ENCODE peak calls at places on chromosomes 11 and 22, in nine cellular contexts. H is esophagus squamous epithelium, B is ovary, A is body of pancreas, P is Peyer's patch, Q is K562, K is H1, W is lower leg skin, F is breast epithelium. X is an unnamed sample.

GRCh38 chr11:76781046-76781801 is 1.9 kb upstream of the TSKU start:
- DNase-seq in P (peak), W (no peak), F (no peak), K (no peak), B (no peak), H (no peak), Q (no peak), A (no peak), X (no peak)

GRCh38 chr11:2377511-2378443 is 667 bp downstream of the CD81 start:
- DNase-seq in Q (peak), H (no peak), A (peak), K (no peak), W (peak), B (peak), P (peak), F (no peak), X (peak)

GRCh38 chr22:27476729-27477128 is 324.8 kb downstream of the MN1 start:
- DNase-seq in P (no peak), F (peak), K (no peak), A (no peak), B (no peak), H (no peak), Q (no peak), W (no peak), X (peak)

GRCh38 chr22:32444068-32444467 is 20.2 kb downstream of the BPIFC start:
- DNase-seq in Q (peak), B (no peak), F (no peak), P (peak), K (no peak), W (no peak), A (no peak), H (no peak), X (peak)

GRCh38 chr11:10181811-10182210 is 112.2 kb downstream of the SBF2 start:
- DNase-seq in A (no peak), Q (no peak), P (no peak), K (no peak), H (no peak), F (no peak), W (no peak), B (no peak), X (no peak)

GRCh38 chr11:134533511-134533910 is 121.5 kb upstream of the B3GAT1 start:
- DNase-seq in P (no peak), W (no peak), H (no peak), Q (no peak), K (no peak), B (no peak), F (no peak), A (no peak), X (no peak)

GRCh38 chr11:69479591-69480271 is 1.7 kb upstream of the LINC01488 start:
- DNase-seq in P (peak), K (no peak), Q (no peak), F (peak), W (peak), H (no peak), A (no peak), B (no peak), X (no peak)

GRCh38 chr22:49088801-49089791 is 738.6 kb downstream of the BRD1 start:
- DNase-seq in P (no peak), B (no peak), Q (no peak), W (no peak), H (no peak), K (no peak), F (no peak), A (no peak), X (no peak)

GRCh38 chr11:32615422-32615821 is 31.8 kb downstream of the EIF3M start:
- DNase-seq in Q (no peak), H (no peak), F (no peak), A (no peak), K (no peak), P (no peak), B (no peak), W (no peak), X (no peak)

GRCh38 chr11:66283461-66284105 is 5.4 kb downstream of the YIF1A start:
- DNase-seq in B (no peak), A (no peak), F (no peak), H (no peak), W (no peak), P (no peak), Q (no peak), K (no peak), X (no peak)

GRCh38 chr11:72139500-72139899 is 4.0 kb downstream of the FOLR3 start:
- DNase-seq in F (no peak), Q (no peak), W (no peak), P (no peak), H (no peak), B (no peak), K (no peak), A (no peak), X (no peak)

GRCh38 chr11:128695539-128696221 is 1.8 kb downstream of the FLI1 start:
- DNase-seq in B (no peak), F (no peak), K (no peak), A (no peak), H (no peak), P (no peak), Q (no peak), W (peak), X (no peak)

GRCh38 chr11:3123316-3123715 is 41.8 kb downstream of the OSBPL5 start:
- DNase-seq in P (peak), K (no peak), Q (no peak), F (peak), H (no peak), W (peak), B (peak), A (no peak), X (no peak)

GRCh38 chr11:7098235-7098832 is 9.5 kb downstream of the RBMXL2 start:
- DNase-seq in F (no peak), H (no peak), A (no peak), B (no peak), P (no peak), Q (peak), K (no peak), W (no peak), X (peak)

GRCh38 chr11:73059915-73060314 is 82.2 kb downstream of the FCHSD2 start:
- DNase-seq in P (no peak), H (no peak), A (no peak), F (no peak), K (no peak), W (no peak), B (no peak), Q (no peak), X (no peak)

GRCh38 chr22:17961443-17961729 is 63.0 kb downstream of the MICAL3 start:
- DNase-seq in H (no peak), Q (no peak), P (no peak), F (no peak), B (no peak), K (no peak), W (no peak), A (no peak), X (no peak)

GRCh38 chr11:134678744-134679143 is 266.7 kb upstream of the B3GAT1 start:
- DNase-seq in A (no peak), H (no peak), B (no peak), P (no peak), K (no peak), Q (no peak), W (peak), F (no peak), X (no peak)

GRCh38 chr11:35166369-35167360 is 27.7 kb downstream of the CD44 start:
- DNase-seq in K (no peak), P (no peak), W (peak), H (no peak), Q (no peak), B (no peak), F (no peak), A (no peak), X (peak)

GRCh38 chr11:18692941-18693760 is 5.4 kb upstream of the TMEM86A start:
- DNase-seq in B (no peak), Q (peak), W (no peak), A (no peak), H (no peak), K (no peak), P (no peak), F (peak), X (no peak)

GRCh38 chr11:1631066-1631568 is 1.5 kb downstream of the KRTAP5-5 start:
- DNase-seq in P (no peak), A (no peak), Q (no peak), K (no peak), W (no peak), F (no peak), H (no peak), B (no peak), X (no peak)

GRCh38 chr22:40027191-40028097 is 32.7 kb downstream of the FAM83F start:
- DNase-seq in Q (no peak), P (peak), B (no peak), W (no peak), A (no peak), K (no peak), F (no peak), H (no peak), X (no peak)

GRCh38 chr11:106482920-106483761 is 405.7 kb downstream of the AASDHPPT start:
- DNase-seq in A (no peak), F (no peak), H (no peak), B (no peak), W (no peak), Q (no peak), K (no peak), P (no peak), X (no peak)

GRCh38 chr22:38953577-38954413 is 3.6 kb upstream of the APOBEC3A start:
- DNase-seq in Q (no peak), H (no peak), W (no peak), P (peak), B (no peak), A (no peak), F (no peak), K (no peak), X (no peak)

GRCh38 chr11:125514336-125515101 is 18.5 kb upstream of the FEZ1 start:
- DNase-seq in B (no peak), H (no peak), P (no peak), K (no peak), Q (no peak), A (no peak), F (no peak), W (no peak), X (no peak)

GRCh38 chr11:59283825-59284772 is 71.4 kb upstream of the MPEG1 start:
- DNase-seq in A (peak), B (no peak), P (no peak), H (no peak), F (no peak), K (no peak), Q (peak), W (peak), X (no peak)

GRCh38 chr22:40588726-40589125 is 47.8 kb downstream of the MRTFA start:
- DNase-seq in B (no peak), K (no peak), F (no peak), Q (no peak), A (no peak), W (no peak), H (no peak), P (no peak), X (no peak)

DNA sequence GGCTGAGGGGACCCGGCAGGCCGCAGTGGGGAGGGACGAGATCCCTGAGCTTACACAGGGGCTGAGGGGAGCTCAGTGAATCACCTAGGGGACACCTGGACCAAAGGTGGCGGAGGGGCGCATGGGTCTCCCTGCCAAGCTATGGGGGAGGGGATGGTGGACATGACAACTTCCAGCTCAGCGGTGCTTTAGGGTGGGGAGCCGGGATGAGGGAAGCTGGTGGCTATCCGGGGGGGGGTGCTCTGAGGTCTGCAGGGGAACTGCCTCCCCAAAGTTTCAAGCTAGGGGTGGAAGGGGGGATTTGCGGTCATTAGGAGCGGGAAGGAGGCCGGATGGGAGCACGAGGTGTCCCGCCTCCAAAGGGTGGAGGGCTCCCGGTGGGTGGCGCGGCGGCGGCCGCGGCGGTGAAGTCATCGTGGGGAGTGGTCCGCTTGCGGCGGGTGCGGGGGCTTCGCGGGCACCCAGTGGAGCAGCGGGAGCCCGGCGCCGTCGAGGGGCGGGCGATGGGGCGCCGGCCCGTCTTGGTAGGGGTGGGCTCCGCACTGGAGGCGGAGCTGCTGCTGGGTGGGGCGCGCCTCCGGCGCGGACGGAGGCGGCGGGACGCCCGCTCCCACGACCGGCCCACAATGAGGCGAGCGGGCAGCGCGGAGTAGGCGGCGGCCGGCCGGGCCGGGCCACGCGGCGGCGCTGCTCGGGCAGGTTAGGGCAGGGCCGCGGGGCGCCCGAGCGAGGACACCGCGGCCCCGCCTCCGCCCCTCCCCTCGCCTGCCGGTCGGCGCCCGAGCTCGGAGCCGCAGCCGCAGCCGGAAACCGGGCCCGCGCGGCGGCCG is at the start of gene MICALL1:
- DNase-seq in W (no peak), K (no peak), F (peak), P (peak), A (peak), Q (peak), B (peak), H (no peak), X (peak)
- TF ChIP-seq POLR2A in W (no peak), K (no peak), F (no peak), P (no peak), A (peak), Q (no peak), B (no peak), H (no peak), X (no peak)

GRCh38 chr11:61717286-61718033 is 35.0 kb upstream of the MYRF start:
- DNase-seq in B (no peak), P (no peak), H (no peak), K (no peak), Q (no peak), A (no peak), F (no peak), W (no peak), X (no peak)

GRCh38 chr11:61720597-61720996 is 31.8 kb upstream of the MYRF start:
- DNase-seq in B (no peak), H (no peak), W (no peak), A (no peak), F (no peak), K (no peak), P (no peak), Q (no peak), X (no peak)

GRCh38 chr11:61719968-61720367 is 32.5 kb upstream of the MYRF start:
- DNase-seq in W (no peak), A (no peak), K (no peak), F (no peak), Q (no peak), B (no peak), P (no peak), H (no peak), X (no peak)

GRCh38 chr11:61718046-61718531 is 34.3 kb upstream of the MYRF start:
- DNase-seq in P (no peak), A (no peak), B (no peak), K (no peak), H (no peak), Q (no peak), F (no peak), W (no peak), X (no peak)

GRCh38 chr11:61718613-61719302 is 33.7 kb upstream of the MYRF start:
- DNase-seq in Q (peak), F (no peak), W (no peak), P (no peak), A (no peak), B (peak), K (no peak), H (no peak), X (no peak)
- TF ChIP-seq POLR2A in Q (no peak), F (no peak), W (no peak), P (no peak), A (no peak), B (no peak), K (no peak), H (no peak), X (peak)

GRCh38 chr11:67354314-67355022 is 1.1 kb upstream of the POLD4 start:
- DNase-seq in B (peak), H (no peak), P (peak), K (no peak), Q (peak), A (peak), W (peak), F (no peak), X (peak)
- TF ChIP-seq POLR2A in B (peak), H (no peak), P (peak), K (no peak), Q (peak), A (no peak), W (no peak), F (no peak), X (peak)

GRCh38 chr11:119318240-119319135 is 1.6 kb upstream of the MCAM start:
- DNase-seq in P (peak), Q (peak), F (no peak), B (no peak), A (no peak), H (no peak), K (no peak), W (no peak), X (peak)

GRCh38 chr11:119316017-119316728 is 757 bp downstream of the MCAM start:
- DNase-seq in H (no peak), F (no peak), W (no peak), Q (peak), P (no peak), K (no peak), A (peak), B (peak), X (no peak)

GRCh38 chr11:119317592-119318239 is 786 bp upstream of the MCAM start:
- DNase-seq in K (no peak), H (no peak), A (no peak), Q (no peak), B (no peak), W (no peak), P (no peak), F (no peak), X (no peak)

GRCh38 chr11:119315139-119316016 is 1.6 kb downstream of the MCAM start:
- DNase-seq in K (no peak), A (peak), H (no peak), Q (no peak), F (no peak), B (no peak), P (no peak), W (no peak), X (no peak)

DNA sequence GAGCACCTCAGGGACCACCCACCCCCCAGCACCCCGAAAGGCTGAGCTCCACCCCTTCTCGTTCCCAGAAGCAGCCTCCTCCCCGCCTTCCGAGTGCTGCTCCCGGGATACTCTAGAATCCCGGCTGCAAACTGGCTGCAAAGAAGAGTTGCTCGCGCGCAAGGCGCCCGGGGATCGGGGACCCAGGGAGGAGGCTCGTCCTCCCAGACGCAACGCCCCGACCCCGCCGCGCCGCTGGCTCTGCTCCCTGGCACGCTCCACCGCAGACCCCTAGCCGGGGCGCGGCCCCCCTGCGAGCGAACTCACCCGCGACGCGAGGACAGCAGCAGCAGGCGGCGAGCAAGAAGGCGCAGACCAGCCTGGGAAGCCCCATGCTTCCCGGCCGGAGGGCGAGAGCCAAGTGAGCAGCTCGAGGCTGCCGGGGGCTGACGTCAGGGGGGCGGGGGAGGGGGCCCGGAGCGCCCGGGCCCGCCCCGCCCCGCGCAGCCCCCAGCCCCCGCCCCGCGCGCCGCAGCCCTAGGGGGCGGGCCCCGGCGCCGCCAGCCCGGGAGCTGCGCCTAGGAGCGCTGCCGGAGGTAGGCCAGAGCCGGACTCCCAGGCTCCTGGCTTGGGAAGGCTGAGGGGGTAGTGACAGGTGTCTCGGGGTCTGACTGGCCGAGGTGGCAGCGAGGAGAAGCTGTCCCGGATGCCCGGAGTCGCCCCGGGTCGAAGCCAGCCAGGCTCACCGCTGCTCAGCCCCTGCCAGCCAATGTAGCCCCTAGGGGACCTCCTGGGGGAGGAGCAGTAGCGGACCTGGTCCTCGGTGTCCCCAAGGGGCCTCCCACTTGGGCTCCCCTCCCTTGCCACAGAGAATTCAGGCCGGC is at the start of gene MCAM:
- DNase-seq in K (no peak), F (no peak), W (no peak), B (peak), H (no peak), P (no peak), A (no peak), Q (peak), X (no peak)
- TF ChIP-seq POLR2A in K (no peak), F (no peak), W (no peak), B (no peak), H (peak), P (no peak), A (peak), Q (peak), X (no peak)